ENCODE peak calls at places on chromosome 1, in eight cellular contexts. One of them, this sample, is unnamed.

GRCh38 chr1:28966617-28967016 is 52.2 kb downstream of the EPB41 start:
- DNase-seq in lower leg skin: no peak
- DNase-seq in colonic mucosa: peak
- DNase-seq in fibroblast of mammary gland: no peak
- DNase-seq in Calu3: no peak
- DNase-seq in AG04450: no peak
- DNase-seq in omental fat pad: no peak
- DNase-seq in WTC11: no peak
- DNase-seq in this sample: no peak

GRCh38 chr1:98316286-98316685 is 345.2 kb upstream of the SNX7 start:
- DNase-seq in lower leg skin: no peak
- DNase-seq in colonic mucosa: no peak
- DNase-seq in fibroblast of mammary gland: peak
- DNase-seq in Calu3: no peak
- DNase-seq in AG04450: no peak
- DNase-seq in omental fat pad: no peak
- DNase-seq in WTC11: no peak
- DNase-seq in this sample: no peak

GRCh38 chr1:3060601-3061551 is 8.1 kb upstream of the PRDM16 start:
- DNase-seq in lower leg skin: peak
- DNase-seq in colonic mucosa: no peak
- DNase-seq in fibroblast of mammary gland: no peak
- DNase-seq in Calu3: no peak
- DNase-seq in AG04450: no peak
- DNase-seq in omental fat pad: no peak
- DNase-seq in WTC11: no peak
- DNase-seq in this sample: no peak

GRCh38 chr1:201828820-201829774 is at the start of gene IPO9:
- DNase-seq in lower leg skin: peak
- DNase-seq in colonic mucosa: peak
- DNase-seq in fibroblast of mammary gland: peak
- DNase-seq in Calu3: peak
- DNase-seq in AG04450: peak
- DNase-seq in omental fat pad: peak
- DNase-seq in WTC11: peak
- DNase-seq in this sample: peak

GRCh38 chr1:96355961-96356360 is 365.6 kb upstream of the PTBP2 start:
- DNase-seq in lower leg skin: no peak
- DNase-seq in colonic mucosa: no peak
- DNase-seq in fibroblast of mammary gland: no peak
- DNase-seq in Calu3: no peak
- DNase-seq in AG04450: no peak
- DNase-seq in omental fat pad: no peak
- DNase-seq in WTC11: no peak
- DNase-seq in this sample: no peak

GRCh38 chr1:68495532-68495931 is 1.4 kb downstream of the DEPDC1 start:
- DNase-seq in lower leg skin: no peak
- DNase-seq in colonic mucosa: no peak
- DNase-seq in fibroblast of mammary gland: no peak
- DNase-seq in Calu3: no peak
- DNase-seq in AG04450: no peak
- DNase-seq in omental fat pad: no peak
- DNase-seq in WTC11: no peak
- DNase-seq in this sample: no peak

GRCh38 chr1:193183019-193183643 is 3.3 kb downstream of the B3GALT2 start:
- DNase-seq in lower leg skin: no peak
- DNase-seq in colonic mucosa: peak
- DNase-seq in fibroblast of mammary gland: peak
- DNase-seq in Calu3: peak
- DNase-seq in AG04450: peak
- DNase-seq in omental fat pad: no peak
- DNase-seq in WTC11: no peak
- DNase-seq in this sample: no peak

GRCh38 chr1:246106342-246106763 is 400.7 kb downstream of the SMYD3 start:
- DNase-seq in lower leg skin: no peak
- DNase-seq in colonic mucosa: no peak
- DNase-seq in fibroblast of mammary gland: peak
- DNase-seq in Calu3: no peak
- DNase-seq in AG04450: no peak
- DNase-seq in omental fat pad: no peak
- DNase-seq in WTC11: no peak
- DNase-seq in this sample: no peak

GRCh38 chr1:203273869-203274602 is 31.3 kb upstream of the BTG2 start:
- DNase-seq in lower leg skin: peak
- DNase-seq in colonic mucosa: peak
- DNase-seq in fibroblast of mammary gland: no peak
- DNase-seq in Calu3: no peak
- DNase-seq in AG04450: no peak
- DNase-seq in omental fat pad: no peak
- DNase-seq in WTC11: no peak
- DNase-seq in this sample: no peak

GRCh38 chr1:28329395-28330153 is 734 bp downstream of the MED18 start:
- DNase-seq in lower leg skin: no peak
- DNase-seq in colonic mucosa: peak
- DNase-seq in fibroblast of mammary gland: peak
- DNase-seq in Calu3: peak
- DNase-seq in AG04450: no peak
- DNase-seq in omental fat pad: no peak
- DNase-seq in WTC11: peak
- DNase-seq in this sample: no peak

GRCh38 chr1:162028726-162029125 is 5.1 kb upstream of the OLFML2B start:
- DNase-seq in lower leg skin: no peak
- DNase-seq in colonic mucosa: no peak
- DNase-seq in fibroblast of mammary gland: no peak
- DNase-seq in Calu3: no peak
- DNase-seq in AG04450: no peak
- DNase-seq in omental fat pad: no peak
- DNase-seq in WTC11: no peak
- DNase-seq in this sample: no peak

GRCh38 chr1:175188936-175189335 is 3.6 kb downstream of the KIAA0040 start:
- DNase-seq in lower leg skin: no peak
- DNase-seq in colonic mucosa: peak
- DNase-seq in fibroblast of mammary gland: no peak
- DNase-seq in Calu3: no peak
- DNase-seq in AG04450: no peak
- DNase-seq in omental fat pad: no peak
- DNase-seq in WTC11: no peak
- DNase-seq in this sample: no peak

GRCh38 chr1:62175568-62176179 is 19.0 kb upstream of the L1TD1 start:
- DNase-seq in lower leg skin: no peak
- DNase-seq in colonic mucosa: peak
- DNase-seq in fibroblast of mammary gland: peak
- DNase-seq in Calu3: peak
- DNase-seq in AG04450: peak
- DNase-seq in omental fat pad: no peak
- DNase-seq in WTC11: peak
- DNase-seq in this sample: peak

GRCh38 chr1:204359474-204360255 is at the start of gene PLEKHA6:
- DNase-seq in lower leg skin: no peak
- DNase-seq in colonic mucosa: no peak
- DNase-seq in fibroblast of mammary gland: peak
- DNase-seq in Calu3: no peak
- DNase-seq in AG04450: no peak
- DNase-seq in omental fat pad: no peak
- DNase-seq in WTC11: no peak
- DNase-seq in this sample: peak

DNA sequence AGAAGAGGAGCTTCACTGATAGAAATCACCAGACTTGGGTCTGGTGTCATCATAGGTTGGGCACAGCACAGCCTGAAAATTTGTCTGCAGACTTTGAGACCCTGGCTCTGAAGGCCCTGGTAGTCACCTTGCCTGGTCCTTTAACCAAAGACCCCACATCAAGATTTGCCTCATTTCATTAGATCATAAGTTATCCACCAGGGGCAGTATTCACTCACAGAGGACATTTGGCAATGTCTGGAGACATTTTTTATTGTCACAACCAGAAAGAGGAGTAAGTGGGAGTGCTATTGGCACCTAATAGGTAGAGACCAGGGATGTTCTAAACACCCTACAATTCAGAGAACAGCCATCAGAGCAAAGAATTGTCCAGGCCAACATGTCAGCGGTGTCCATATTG is 22.1 kb upstream of the PAX7 start:
- DNase-seq in lower leg skin: no peak
- DNase-seq in colonic mucosa: no peak
- DNase-seq in fibroblast of mammary gland: no peak
- DNase-seq in Calu3: no peak
- DNase-seq in AG04450: no peak
- DNase-seq in omental fat pad: no peak
- DNase-seq in WTC11: no peak
- DNase-seq in this sample: no peak
- TF ChIP-seq CTCF in lower leg skin: no peak
- TF ChIP-seq CTCF in colonic mucosa: no peak
- TF ChIP-seq CTCF in fibroblast of mammary gland: peak
- TF ChIP-seq CTCF in Calu3: no peak
- TF ChIP-seq CTCF in AG04450: no peak
- TF ChIP-seq CTCF in omental fat pad: no peak
- TF ChIP-seq CTCF in WTC11: no peak
- TF ChIP-seq CTCF in this sample: no peak

GRCh38 chr1:237901284-237901870 is 10.7 kb upstream of the ZP4 start:
- DNase-seq in lower leg skin: no peak
- DNase-seq in colonic mucosa: no peak
- DNase-seq in fibroblast of mammary gland: peak
- DNase-seq in Calu3: peak
- DNase-seq in AG04450: no peak
- DNase-seq in omental fat pad: no peak
- DNase-seq in WTC11: peak
- DNase-seq in this sample: no peak
- TF ChIP-seq CTCF in lower leg skin: no peak
- TF ChIP-seq CTCF in colonic mucosa: no peak
- TF ChIP-seq CTCF in fibroblast of mammary gland: peak
- TF ChIP-seq CTCF in Calu3: peak
- TF ChIP-seq CTCF in AG04450: peak
- TF ChIP-seq CTCF in omental fat pad: no peak
- TF ChIP-seq CTCF in WTC11: peak
- TF ChIP-seq CTCF in this sample: no peak

GRCh38 chr1:7506677-7507619 is 264.1 kb upstream of the VAMP3 start:
- DNase-seq in lower leg skin: no peak
- DNase-seq in colonic mucosa: no peak
- DNase-seq in fibroblast of mammary gland: no peak
- DNase-seq in Calu3: no peak
- DNase-seq in AG04450: no peak
- DNase-seq in omental fat pad: no peak
- DNase-seq in WTC11: no peak
- DNase-seq in this sample: no peak
- TF ChIP-seq CTCF in lower leg skin: no peak
- TF ChIP-seq CTCF in colonic mucosa: no peak
- TF ChIP-seq CTCF in fibroblast of mammary gland: no peak
- TF ChIP-seq CTCF in Calu3: no peak
- TF ChIP-seq CTCF in AG04450: no peak
- TF ChIP-seq CTCF in omental fat pad: no peak
- TF ChIP-seq CTCF in WTC11: no peak
- TF ChIP-seq CTCF in this sample: no peak

GRCh38 chr1:215992620-215993019 is 425.5 kb downstream of the KCTD3 start:
- DNase-seq in lower leg skin: no peak
- DNase-seq in colonic mucosa: no peak
- DNase-seq in fibroblast of mammary gland: peak
- DNase-seq in Calu3: peak
- DNase-seq in AG04450: no peak
- DNase-seq in omental fat pad: no peak
- DNase-seq in WTC11: no peak
- DNase-seq in this sample: no peak
- TF ChIP-seq CTCF in lower leg skin: no peak
- TF ChIP-seq CTCF in colonic mucosa: no peak
- TF ChIP-seq CTCF in fibroblast of mammary gland: peak
- TF ChIP-seq CTCF in Calu3: peak
- TF ChIP-seq CTCF in AG04450: peak
- TF ChIP-seq CTCF in omental fat pad: no peak
- TF ChIP-seq CTCF in WTC11: no peak
- TF ChIP-seq CTCF in this sample: peak

DNA sequence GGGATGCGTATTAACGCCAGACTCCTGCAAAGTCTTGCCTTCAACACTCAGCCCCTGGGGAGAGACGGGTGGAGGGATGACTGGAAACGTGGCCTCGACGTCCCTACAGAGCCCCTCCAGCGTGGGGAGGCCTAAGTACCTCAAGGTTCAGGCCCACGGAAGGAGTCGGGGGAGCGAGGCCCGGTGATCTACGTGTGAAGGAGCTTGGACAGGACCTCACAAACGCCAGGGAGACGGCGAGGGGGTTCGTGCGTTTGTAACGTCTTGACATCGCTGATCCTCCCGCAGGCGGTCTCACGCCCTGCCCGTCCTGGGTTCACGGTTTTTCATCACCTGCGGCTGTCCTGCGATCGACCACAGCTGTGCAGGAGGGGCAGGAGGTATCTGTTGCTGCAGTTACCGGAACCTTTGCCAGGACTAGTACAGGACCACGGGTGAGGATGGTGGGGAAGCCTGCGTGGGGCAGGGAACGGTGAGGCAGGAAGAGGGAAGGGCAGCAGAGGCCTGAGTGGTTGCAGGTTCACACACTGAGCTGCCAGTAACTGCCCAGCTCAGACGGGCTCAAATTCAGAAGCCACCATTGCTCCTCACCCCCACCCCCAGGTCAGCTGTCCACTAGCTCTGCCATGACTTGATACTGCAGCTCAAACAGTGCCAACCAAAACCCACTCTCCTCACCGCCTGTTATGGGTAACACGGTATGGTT is 888 bp upstream of the CCNL2 start:
- DNase-seq in lower leg skin: no peak
- DNase-seq in colonic mucosa: no peak
- DNase-seq in fibroblast of mammary gland: peak
- DNase-seq in Calu3: no peak
- DNase-seq in AG04450: no peak
- DNase-seq in omental fat pad: no peak
- DNase-seq in WTC11: no peak
- DNase-seq in this sample: no peak
- TF ChIP-seq CTCF in lower leg skin: no peak
- TF ChIP-seq CTCF in colonic mucosa: no peak
- TF ChIP-seq CTCF in fibroblast of mammary gland: no peak
- TF ChIP-seq CTCF in Calu3: no peak
- TF ChIP-seq CTCF in AG04450: no peak
- TF ChIP-seq CTCF in omental fat pad: no peak
- TF ChIP-seq CTCF in WTC11: no peak
- TF ChIP-seq CTCF in this sample: no peak

DNA sequence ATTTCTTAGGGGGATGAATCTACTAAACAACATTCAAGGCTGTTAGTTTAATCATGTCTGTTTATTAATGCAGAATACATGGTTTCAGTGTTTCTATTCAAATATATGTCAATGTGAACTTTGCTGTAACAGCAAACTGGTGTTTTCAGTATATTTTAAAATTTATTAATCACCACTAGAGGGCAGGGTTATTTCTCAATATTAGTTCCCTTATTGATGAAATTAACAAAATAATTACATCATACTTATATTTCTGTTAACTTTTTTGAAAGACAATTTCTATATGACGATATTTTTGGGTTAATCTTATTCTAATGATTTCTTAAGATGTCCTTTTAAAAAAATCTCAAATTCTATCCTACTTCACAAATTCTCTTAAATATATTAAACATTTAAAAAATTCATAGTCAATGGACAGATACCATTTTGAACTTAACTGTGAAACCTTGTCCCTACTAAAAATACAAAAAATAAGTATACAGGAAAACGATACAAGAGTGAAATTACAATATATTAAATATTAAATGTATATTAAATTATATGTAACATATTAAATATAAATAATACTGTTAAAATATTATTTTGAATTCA is 1034.1 kb upstream of the PRMT6 start:
- DNase-seq in lower leg skin: no peak
- DNase-seq in colonic mucosa: no peak
- DNase-seq in fibroblast of mammary gland: peak
- DNase-seq in Calu3: no peak
- DNase-seq in AG04450: no peak
- DNase-seq in omental fat pad: no peak
- DNase-seq in WTC11: no peak
- DNase-seq in this sample: no peak
- TF ChIP-seq CTCF in lower leg skin: no peak
- TF ChIP-seq CTCF in colonic mucosa: no peak
- TF ChIP-seq CTCF in fibroblast of mammary gland: peak
- TF ChIP-seq CTCF in Calu3: no peak
- TF ChIP-seq CTCF in AG04450: peak
- TF ChIP-seq CTCF in omental fat pad: no peak
- TF ChIP-seq CTCF in WTC11: no peak
- TF ChIP-seq CTCF in this sample: peak